ENCODE peak calls at places on chromosomes 6 and 20, in nine cellular contexts. O is IMR-90; X is NCI-H1436 treated with DMSO at 0.1 percent for 48 hours; T is amniotic stem cell; V is stimulated activated CD4-positive, alpha-beta T cell treated with anti-CD3 and anti-CD28 coated beads, Interleukin-1b, Interleukin-23, amount 100 ng/mL, for 1 hour; L is GM04504; H is NAMALWA; Q is astrocyte of the cerebellum; Y is T-helper 9 cell. M is an unnamed sample.

GRCh38 chr20:61899971-61900370 is 165.7 kb downstream of the TAF4 start:
- DNase-seq in O (no peak), X (no peak), T (no peak), V (no peak), L (no peak), H (no peak), Q (no peak), Y (no peak), M (no peak)

GRCh38 chr6:130947464-130947863 is 115.6 kb downstream of the EPB41L2 start:
- DNase-seq in O (no peak), X (no peak), T (no peak), V (no peak), L (no peak), H (no peak), Q (no peak), Y (no peak), M (no peak)

GRCh38 chr6:37303891-37304503 is 46.1 kb upstream of the TMEM217 start:
- DNase-seq in O (peak; percentile 60), X (no peak), T (peak; percentile 28), V (no peak), L (no peak), H (peak; percentile 64), Q (no peak), Y (no peak), M (peak; percentile 45)

GRCh38 chr6:82283771-82284420 is 36.4 kb upstream of the IBTK start:
- DNase-seq in O (no peak), X (no peak), T (no peak), V (no peak), L (no peak), H (no peak), Q (no peak), Y (no peak), M (no peak)

GRCh38 chr6:133623065-133623464 is 265.8 kb upstream of the TCF21 start:
- DNase-seq in O (peak; percentile 68), X (no peak), T (no peak), V (no peak), L (no peak), H (no peak), Q (no peak), Y (no peak), M (peak; percentile 5)

GRCh38 chr6:44470746-44471145 is 83.2 kb downstream of the CDC5L start:
- DNase-seq in O (no peak), X (no peak), T (no peak), V (no peak), L (no peak), H (no peak), Q (no peak), Y (no peak), M (no peak)

GRCh38 chr20:62156592-62157386 is 13.2 kb downstream of the SS18L1 start:
- DNase-seq in O (peak; percentile 19), X (no peak), T (no peak), V (peak; percentile 59), L (no peak), H (peak; percentile 83), Q (no peak), Y (peak; percentile 65), M (no peak)

GRCh38 chr20:44033344-44033743 is 118.7 kb downstream of the TOX2 start:
- DNase-seq in O (peak; percentile 21), X (no peak), T (no peak), V (no peak), L (no peak), H (peak; percentile 9), Q (no peak), Y (no peak), M (no peak)

GRCh38 chr6:89184344-89184743 is 32.8 kb downstream of the GABRR1 start:
- DNase-seq in O (no peak), X (no peak), T (no peak), V (no peak), L (no peak), H (no peak), Q (no peak), Y (no peak), M (no peak)

GRCh38 chr6:131980338-131980790 is 29.2 kb upstream of the CCN2 start:
- DNase-seq in O (no peak), X (no peak), T (no peak), V (no peak), L (no peak), H (no peak), Q (no peak), Y (no peak), M (no peak)

GRCh38 chr6:842141-842540 is 149.2 kb upstream of the EXOC2 start:
- DNase-seq in O (no peak), X (no peak), T (no peak), V (no peak), L (no peak), H (no peak), Q (no peak), Y (no peak), M (no peak)

GRCh38 chr6:19869464-19869863 is 32.3 kb downstream of the ID4 start:
- DNase-seq in O (no peak), X (no peak), T (no peak), V (no peak), L (no peak), H (peak; percentile 58), Q (no peak), Y (no peak), M (no peak)

GRCh38 chr6:11143394-11144371 is 32.2 kb upstream of the ERVFRD-1 start:
- DNase-seq in O (peak; percentile 92), X (no peak), T (peak; percentile 16), V (no peak), L (peak; percentile 80), H (no peak), Q (no peak), Y (no peak), M (peak; percentile 91)

GRCh38 chr6:11484441-11484840 is 53.1 kb upstream of the TMEM170B start:
- DNase-seq in O (no peak), X (no peak), T (no peak), V (no peak), L (no peak), H (no peak), Q (no peak), Y (no peak), M (no peak)

GRCh38 chr6:168000198-168001036 is 2.9 kb downstream of the KIF25 start:
- DNase-seq in O (no peak), X (no peak), T (no peak), V (no peak), L (no peak), H (no peak), Q (no peak), Y (no peak), M (no peak)

GRCh38 chr6:137845460-137845859 is 21.6 kb upstream of the TNFAIP3 start:
- DNase-seq in O (peak; percentile 45), X (no peak), T (no peak), V (no peak), L (no peak), H (no peak), Q (no peak), Y (no peak), M (peak; percentile 20)